ENCODE peak calls at places on chromosomes 6 and 20, in ten cellular contexts. P is activated T-cell treated with anti-CD3 and anti-CD28 coated beads, Interleukin-2, amount 50 U/mL, for 1 hour; T is HFFc6; G is NCI-H1417; B is stimulated activated CD4-positive, alpha-beta T cell treated with anti-CD3 and anti-CD28 coated beads, Interleukin-4, amount 100 ng/mL, for 24 hours; J is stimulated activated effector memory CD8-positive, alpha-beta T cell treated with anti-CD3 and anti-CD28 coated beads, Interleukin-12 subunit alpha, Interleukin-12 subunit beta, amount 100 ng/mL, for 72 hours; E is non-pigmented ciliary epithelial cell; V is amygdala; R is fibroblast of pulmonary artery; S is HFF-Myc. W is an unnamed sample.
A peak's percentile ranks its signal among the peaks of the same experiment; 100 is the strongest.

GRCh38 chr20:47821481-47822100 is 36.3 kb upstream of the SULF2 start:
- DNase-seq in P (no peak), T (no peak), G (no peak), B (no peak), J (no peak), E (no peak), V (no peak), R (no peak), S (no peak), W (no peak)

GRCh38 chr6:130625825-130626500 is 201.2 kb upstream of the SMLR1 start:
- DNase-seq in P (no peak), T (peak; percentile 87), G (no peak), B (no peak), J (no peak), E (no peak), V (no peak), R (peak; percentile 17), S (peak; percentile 66), W (no peak)

GRCh38 chr6:125793280-125793679 is 2.5 kb downstream of the NCOA7 start:
- DNase-seq in P (no peak), T (no peak), G (no peak), B (no peak), J (no peak), E (no peak), V (no peak), R (peak; percentile 58), S (no peak), W (no peak)

GRCh38 chr6:98179606-98180005 is 654.8 kb upstream of the POU3F2 start:
- DNase-seq in P (no peak), T (no peak), G (no peak), B (no peak), J (no peak), E (no peak), V (no peak), R (no peak), S (no peak), W (no peak)

GRCh38 chr6:12761376-12762115 is 45.0 kb downstream of the PHACTR1 start:
- DNase-seq in P (no peak), T (peak; percentile 95), G (no peak), B (no peak), J (no peak), E (peak; percentile 85), V (no peak), R (peak; percentile 24), S (no peak), W (no peak)

GRCh38 chr6:53741417-53741816 is 53.4 kb upstream of the LRRC1 start:
- DNase-seq in P (no peak), T (no peak), G (no peak), B (peak; percentile 32), J (no peak), E (no peak), V (no peak), R (no peak), S (no peak), W (no peak)

GRCh38 chr6:32177182-32177787 is 920 bp upstream of the RNF5 start:
- DNase-seq in P (no peak), T (no peak), G (no peak), B (peak; percentile 43), J (peak; percentile 75), E (no peak), V (no peak), R (no peak), S (no peak), W (no peak)

GRCh38 chr6:157198425-157199279 is 124.7 kb downstream of the TMEM242 start:
- DNase-seq in P (no peak), T (no peak), G (peak; percentile 97), B (no peak), J (no peak), E (no peak), V (no peak), R (peak; percentile 13), S (no peak), W (no peak)

GRCh38 chr6:38846844-38847243 is 131.7 kb downstream of the DNAH8 start:
- DNase-seq in P (no peak), T (peak; percentile 18), G (no peak), B (no peak), J (no peak), E (peak; percentile 11), V (no peak), R (peak; percentile 1), S (no peak), W (no peak)

GRCh38 chr20:15319444-15319843 is 982.0 kb upstream of the FLRT3 start:
- DNase-seq in P (no peak), T (no peak), G (no peak), B (no peak), J (no peak), E (no peak), V (no peak), R (no peak), S (no peak), W (no peak)

GRCh38 chr20:31712112-31712553 is 10.5 kb downstream of the BCL2L1 start:
- DNase-seq in P (no peak), T (no peak), G (peak; percentile 61), B (no peak), J (no peak), E (no peak), V (no peak), R (peak; percentile 59), S (no peak), W (no peak)

GRCh38 chr6:30885481-30885998 is 1.2 kb downstream of the DDR1 start:
- DNase-seq in P (peak; percentile 24), T (peak; percentile 24), G (no peak), B (no peak), J (no peak), E (no peak), V (no peak), R (peak; percentile 30), S (no peak), W (no peak)

GRCh38 chr20:12012241-12013222 is 94.8 kb downstream of the BTBD3 start:
- DNase-seq in P (no peak), T (peak; percentile 41), G (no peak), B (peak; percentile 5), J (peak; percentile 47), E (no peak), V (no peak), R (peak; percentile 74), S (peak; percentile 22), W (peak; percentile 40)

GRCh38 chr6:17928514-17929430 is 58.7 kb downstream of the KIF13A start:
- DNase-seq in P (no peak), T (peak; percentile 62), G (no peak), B (no peak), J (no peak), E (no peak), V (no peak), R (peak; percentile 72), S (no peak), W (no peak)

GRCh38 chr6:140401666-140402255 is 1027.3 kb upstream of the CITED2 start:
- DNase-seq in P (no peak), T (peak; percentile 35), G (no peak), B (no peak), J (no peak), E (no peak), V (no peak), R (peak; percentile 35), S (no peak), W (no peak)

GRCh38 chr20:62486431-62486954 is 10.7 kb upstream of the GATA5 start:
- DNase-seq in P (no peak), T (no peak), G (no peak), B (no peak), J (no peak), E (no peak), V (no peak), R (no peak), S (no peak), W (no peak)

GRCh38 chr20:51628533-51629398 is 86.2 kb upstream of the NFATC2 start:
- DNase-seq in P (no peak), T (peak; percentile 54), G (no peak), B (peak; percentile 33), J (no peak), E (peak; percentile 87), V (no peak), R (peak; percentile 86), S (no peak), W (no peak)

GRCh38 chr6:157648561-157648960 is 174.5 kb upstream of the SNX9 start:
- DNase-seq in P (no peak), T (peak; percentile 11), G (no peak), B (no peak), J (no peak), E (no peak), V (no peak), R (no peak), S (no peak), W (no peak)

GRCh38 chr6:27547157-27548075 is 74.5 kb upstream of the ZNF184 start:
- DNase-seq in P (no peak), T (peak; percentile 66), G (peak; percentile 12), B (peak; percentile 8), J (peak; percentile 69), E (no peak), V (no peak), R (peak; percentile 70), S (peak; percentile 74), W (peak; percentile 51)

GRCh38 chr6:27100921-27101320 is 146.6 kb upstream of the PRSS16 start:
- DNase-seq in P (no peak), T (no peak), G (no peak), B (no peak), J (no peak), E (no peak), V (no peak), R (no peak), S (no peak), W (no peak)

GRCh38 chr6:35181313-35181932 is 32.3 kb upstream of the SCUBE3 start:
- DNase-seq in P (no peak), T (peak; percentile 82), G (no peak), B (no peak), J (no peak), E (no peak), V (no peak), R (peak; percentile 73), S (peak; percentile 40), W (no peak)